ENCODE peak calls at places on chromosomes 7 and 10, in nine cellular contexts. Q is PC-3; M is stimulated activated naive CD4-positive, alpha-beta T cell; B is CD4-positive, alpha-beta memory T cell; H is HT1080; S is stimulated activated naive B cell treated with anti-CD40 and anti-IgM and Interleukin-4, amounts not matched to agents 10 μg/mL and 1 μg/mL and 100 μg/mL, for 72 hours; T is head of caudate nucleus; P is activated CD4-positive, alpha-beta T cell treated with anti-CD3 and anti-CD28 coated beads, Interleukin-2, amount 50 U/mL, for 1 hour; W is mesothelial cell of epicardium. K is an unnamed sample.

GRCh38 chr10:17029581-17030271 is 99.9 kb downstream of the CUBN start:
- DNase-seq in Q (peak), P (peak), B (peak), S (peak), T (peak), H (peak), W (no peak), M (peak), K (peak)

GRCh38 chr7:25495342-25495855 is 267.1 kb upstream of the NPVF start:
- DNase-seq in S (no peak), Q (no peak), T (no peak), P (no peak), W (no peak), H (no peak), M (no peak), B (no peak), K (no peak)

GRCh38 chr10:26367771-26368170 is 70.4 kb upstream of the APBB1IP start:
- DNase-seq in H (peak), B (peak), M (peak), P (peak), W (peak), Q (peak), S (no peak), T (no peak), K (no peak)

GRCh38 chr10:85795460-85795859 is 571.1 kb downstream of the GRID1 start:
- DNase-seq in M (no peak), P (no peak), W (no peak), T (no peak), Q (no peak), B (no peak), H (no peak), S (no peak), K (no peak)

GRCh38 chr10:38112159-38112558 is 18.0 kb downstream of the ZNF37A start:
- DNase-seq in Q (no peak), T (no peak), P (no peak), S (no peak), W (no peak), H (no peak), M (no peak), B (no peak), K (no peak)

GRCh38 chr7:1704326-1705241 is 34.5 kb downstream of the ELFN1 start:
- DNase-seq in Q (no peak), W (no peak), H (no peak), T (no peak), S (no peak), M (no peak), P (no peak), B (no peak), K (no peak)

GRCh38 chr10:90675621-90676020 is 182.2 kb downstream of the HTR7 start:
- DNase-seq in B (no peak), S (no peak), P (no peak), M (no peak), W (no peak), Q (peak), H (peak), T (no peak), K (no peak)

GRCh38 chr10:35639651-35640311 is 2.3 kb downstream of the FZD8 start:
- DNase-seq in Q (peak), T (peak), B (no peak), W (peak), S (no peak), P (no peak), H (no peak), M (peak), K (no peak)

K was measured in T-cell.